ENCODE peak calls at places on chromosomes 1 and 21, in nine cellular contexts. One of them, this sample, is unnamed.

GRCh38 chr1:234617986-234618725 is 8.2 kb upstream of the IRF2BP2 start:
- DNase-seq in PC-9: no peak
- DNase-seq in uterus: no peak
- DNase-seq in fibroblast of lung: peak; percentile 89
- DNase-seq in GM06990: no peak
- DNase-seq in bronchial epithelial cell: peak; percentile 90
- DNase-seq in IMR-90: peak; percentile 85
- DNase-seq in tibial artery: no peak
- DNase-seq in CD8-positive, alpha-beta memory T cell: no peak
- DNase-seq in this sample: no peak

GRCh38 chr1:162822391-162823200 is 32.1 kb downstream of the HSD17B7 start:
- DNase-seq in PC-9: no peak
- DNase-seq in CD8-positive, alpha-beta memory T cell: peak; percentile 1
- DNase-seq in tibial artery: no peak
- DNase-seq in fibroblast of lung: no peak
- DNase-seq in bronchial epithelial cell: no peak
- DNase-seq in IMR-90: no peak
- DNase-seq in GM06990: no peak
- DNase-seq in uterus: no peak
- DNase-seq in this sample: peak; percentile 78

GRCh38 chr1:18373882-18374493 is 106.7 kb upstream of the KLHDC7A start:
- DNase-seq in uterus: no peak
- DNase-seq in tibial artery: no peak
- DNase-seq in PC-9: no peak
- DNase-seq in GM06990: no peak
- DNase-seq in fibroblast of lung: no peak
- DNase-seq in bronchial epithelial cell: no peak
- DNase-seq in CD8-positive, alpha-beta memory T cell: no peak
- DNase-seq in IMR-90: no peak
- DNase-seq in this sample: peak; percentile 93

GRCh38 chr1:231385118-231385748 is 36.9 kb downstream of the EGLN1 start:
- DNase-seq in CD8-positive, alpha-beta memory T cell: no peak
- DNase-seq in PC-9: peak; percentile 58
- DNase-seq in bronchial epithelial cell: peak; percentile 89
- DNase-seq in tibial artery: no peak
- DNase-seq in GM06990: no peak
- DNase-seq in fibroblast of lung: no peak
- DNase-seq in uterus: no peak
- DNase-seq in IMR-90: no peak
- DNase-seq in this sample: no peak

GRCh38 chr1:59755084-59755685 is 59.6 kb upstream of the HOOK1 start:
- DNase-seq in uterus: peak; percentile 51
- DNase-seq in CD8-positive, alpha-beta memory T cell: no peak
- DNase-seq in GM06990: no peak
- DNase-seq in bronchial epithelial cell: no peak
- DNase-seq in fibroblast of lung: no peak
- DNase-seq in PC-9: no peak
- DNase-seq in tibial artery: no peak
- DNase-seq in IMR-90: no peak
- DNase-seq in this sample: no peak

GRCh38 chr1:70221241-70222077 is at the start of gene SRSF11:
- DNase-seq in tibial artery: peak; percentile 96
- DNase-seq in GM06990: peak; percentile 97
- DNase-seq in IMR-90: peak; percentile 91
- DNase-seq in fibroblast of lung: peak; percentile 94
- DNase-seq in CD8-positive, alpha-beta memory T cell: peak; percentile 97
- DNase-seq in PC-9: peak; percentile 82
- DNase-seq in bronchial epithelial cell: peak; percentile 76
- DNase-seq in uterus: peak; percentile 95
- DNase-seq in this sample: peak; percentile 89

GRCh38 chr21:41170442-41170841 is 2.5 kb downstream of the BACE2 start:
- DNase-seq in uterus: peak; percentile 32
- DNase-seq in CD8-positive, alpha-beta memory T cell: no peak
- DNase-seq in tibial artery: peak; percentile 51
- DNase-seq in GM06990: no peak
- DNase-seq in fibroblast of lung: peak; percentile 23
- DNase-seq in IMR-90: peak; percentile 34
- DNase-seq in PC-9: no peak
- DNase-seq in bronchial epithelial cell: peak; percentile 48
- DNase-seq in this sample: peak; percentile 86

GRCh38 chr1:44576456-44577150 is 97.7 kb downstream of the TMEM53 start:
- DNase-seq in PC-9: no peak
- DNase-seq in fibroblast of lung: peak; percentile 5
- DNase-seq in GM06990: no peak
- DNase-seq in bronchial epithelial cell: peak; percentile 77
- DNase-seq in CD8-positive, alpha-beta memory T cell: no peak
- DNase-seq in uterus: no peak
- DNase-seq in tibial artery: no peak
- DNase-seq in IMR-90: no peak
- DNase-seq in this sample: peak; percentile 70

GRCh38 chr1:65090406-65090805 is 57.6 kb upstream of the AK4 start:
- DNase-seq in tibial artery: no peak
- DNase-seq in CD8-positive, alpha-beta memory T cell: no peak
- DNase-seq in uterus: no peak
- DNase-seq in GM06990: no peak
- DNase-seq in bronchial epithelial cell: no peak
- DNase-seq in PC-9: no peak
- DNase-seq in fibroblast of lung: no peak
- DNase-seq in IMR-90: no peak
- DNase-seq in this sample: no peak

GRCh38 chr1:25128168-25128621 is 104.1 kb downstream of the SYF2 start:
- DNase-seq in bronchial epithelial cell: no peak
- DNase-seq in CD8-positive, alpha-beta memory T cell: no peak
- DNase-seq in GM06990: peak; percentile 59
- DNase-seq in fibroblast of lung: no peak
- DNase-seq in IMR-90: no peak
- DNase-seq in uterus: no peak
- DNase-seq in tibial artery: no peak
- DNase-seq in PC-9: no peak
- DNase-seq in this sample: no peak

GRCh38 chr1:164590592-164590991 is 31.6 kb downstream of the PBX1 start:
- DNase-seq in fibroblast of lung: no peak
- DNase-seq in uterus: no peak
- DNase-seq in GM06990: no peak
- DNase-seq in tibial artery: no peak
- DNase-seq in CD8-positive, alpha-beta memory T cell: no peak
- DNase-seq in bronchial epithelial cell: no peak
- DNase-seq in IMR-90: no peak
- DNase-seq in PC-9: no peak
- DNase-seq in this sample: no peak

GRCh38 chr1:164589961-164590507 is 31.1 kb downstream of the PBX1 start:
- DNase-seq in fibroblast of lung: no peak
- DNase-seq in uterus: no peak
- DNase-seq in CD8-positive, alpha-beta memory T cell: no peak
- DNase-seq in IMR-90: no peak
- DNase-seq in PC-9: no peak
- DNase-seq in tibial artery: no peak
- DNase-seq in GM06990: no peak
- DNase-seq in bronchial epithelial cell: no peak
- DNase-seq in this sample: no peak

GRCh38 chr1:164589408-164589807 is 30.4 kb downstream of the PBX1 start:
- DNase-seq in CD8-positive, alpha-beta memory T cell: no peak
- DNase-seq in fibroblast of lung: no peak
- DNase-seq in uterus: no peak
- DNase-seq in bronchial epithelial cell: no peak
- DNase-seq in PC-9: no peak
- DNase-seq in tibial artery: no peak
- DNase-seq in GM06990: no peak
- DNase-seq in IMR-90: no peak
- DNase-seq in this sample: no peak

GRCh38 chr1:164587617-164588367 is 28.8 kb downstream of the PBX1 start:
- DNase-seq in tibial artery: no peak
- DNase-seq in CD8-positive, alpha-beta memory T cell: no peak
- DNase-seq in bronchial epithelial cell: no peak
- DNase-seq in IMR-90: no peak
- DNase-seq in GM06990: no peak
- DNase-seq in PC-9: no peak
- DNase-seq in fibroblast of lung: no peak
- DNase-seq in uterus: no peak
- DNase-seq in this sample: no peak

GRCh38 chr1:164588388-164589341 is 29.7 kb downstream of the PBX1 start:
- DNase-seq in fibroblast of lung: peak; percentile 94
- DNase-seq in PC-9: no peak
- DNase-seq in CD8-positive, alpha-beta memory T cell: no peak
- DNase-seq in uterus: peak; percentile 88
- DNase-seq in IMR-90: peak; percentile 77
- DNase-seq in tibial artery: peak; percentile 77
- DNase-seq in bronchial epithelial cell: no peak
- DNase-seq in GM06990: no peak
- DNase-seq in this sample: no peak
- H3K4me3 ChIP-seq in fibroblast of lung: peak overlapping the region; percentile 39
- H3K4me3 ChIP-seq in PC-9: no peak overlapping the region
- H3K4me3 ChIP-seq in CD8-positive, alpha-beta memory T cell: no peak overlapping the region
- H3K4me3 ChIP-seq in uterus: peak overlapping the region; percentile 34
- H3K4me3 ChIP-seq in IMR-90: peak overlapping the region; percentile 21
- H3K4me3 ChIP-seq in tibial artery: peak overlapping the region; percentile 46
- H3K4me3 ChIP-seq in bronchial epithelial cell: no peak overlapping the region
- H3K4me3 ChIP-seq in GM06990: no peak overlapping the region
- H3K4me3 ChIP-seq in this sample: peak overlapping the region; percentile 6

GRCh38 chr1:12398135-12398450 is 168.3 kb downstream of the VPS13D start:
- DNase-seq in tibial artery: no peak
- DNase-seq in fibroblast of lung: no peak
- DNase-seq in PC-9: no peak
- DNase-seq in uterus: no peak
- DNase-seq in IMR-90: no peak
- DNase-seq in GM06990: no peak
- DNase-seq in CD8-positive, alpha-beta memory T cell: no peak
- DNase-seq in bronchial epithelial cell: no peak
- DNase-seq in this sample: no peak
- H3K36me3 ChIP-seq in tibial artery: peaks cover 10% of the 10 kb centered on the region
- H3K36me3 ChIP-seq in fibroblast of lung: no peaks in the 10 kb centered on the region
- H3K36me3 ChIP-seq in PC-9: no peaks in the 10 kb centered on the region
- H3K36me3 ChIP-seq in uterus: no peaks in the 10 kb centered on the region
- H3K36me3 ChIP-seq in IMR-90: peaks cover 10% of the 10 kb centered on the region
- H3K36me3 ChIP-seq in GM06990: peaks cover 3% of the 10 kb centered on the region
- H3K36me3 ChIP-seq in CD8-positive, alpha-beta memory T cell: peaks cover 15% of the 10 kb centered on the region
- H3K36me3 ChIP-seq in bronchial epithelial cell: peaks cover 7% of the 10 kb centered on the region
- H3K36me3 ChIP-seq in this sample: no peaks in the 10 kb centered on the region

GRCh38 chr1:190377294-190377693 is 100.4 kb downstream of the BRINP3 start:
- DNase-seq in tibial artery: no peak
- DNase-seq in uterus: no peak
- DNase-seq in GM06990: peak; percentile 9
- DNase-seq in CD8-positive, alpha-beta memory T cell: no peak
- DNase-seq in fibroblast of lung: no peak
- DNase-seq in IMR-90: no peak
- DNase-seq in PC-9: no peak
- DNase-seq in bronchial epithelial cell: no peak
- DNase-seq in this sample: no peak
- H3K27me3 ChIP-seq in tibial artery: no peaks in the 10 kb centered on the region
- H3K27me3 ChIP-seq in uterus: no peaks in the 10 kb centered on the region
- H3K27me3 ChIP-seq in GM06990: no peaks in the 10 kb centered on the region
- H3K27me3 ChIP-seq in CD8-positive, alpha-beta memory T cell: no peaks in the 10 kb centered on the region
- H3K27me3 ChIP-seq in fibroblast of lung: no peaks in the 10 kb centered on the region
- H3K27me3 ChIP-seq in IMR-90: no peaks in the 10 kb centered on the region
- H3K27me3 ChIP-seq in PC-9: no peaks in the 10 kb centered on the region
- H3K27me3 ChIP-seq in bronchial epithelial cell: no peaks in the 10 kb centered on the region
- H3K27me3 ChIP-seq in this sample: no peaks in the 10 kb centered on the region

GRCh38 chr1:66336641-66336991 is 197.3 kb upstream of the SGIP1 start:
- DNase-seq in uterus: no peak
- DNase-seq in bronchial epithelial cell: no peak
- DNase-seq in tibial artery: no peak
- DNase-seq in CD8-positive, alpha-beta memory T cell: no peak
- DNase-seq in IMR-90: no peak
- DNase-seq in fibroblast of lung: no peak
- DNase-seq in GM06990: no peak
- DNase-seq in PC-9: no peak
- DNase-seq in this sample: no peak

GRCh38 chr1:66335125-66335524 is 198.8 kb upstream of the SGIP1 start:
- DNase-seq in bronchial epithelial cell: no peak
- DNase-seq in PC-9: no peak
- DNase-seq in uterus: no peak
- DNase-seq in IMR-90: no peak
- DNase-seq in tibial artery: no peak
- DNase-seq in GM06990: no peak
- DNase-seq in CD8-positive, alpha-beta memory T cell: no peak
- DNase-seq in fibroblast of lung: no peak
- DNase-seq in this sample: no peak

GRCh38 chr1:66335859-66336640 is 197.9 kb upstream of the SGIP1 start:
- DNase-seq in fibroblast of lung: no peak
- DNase-seq in tibial artery: peak; percentile 77
- DNase-seq in IMR-90: peak; percentile 61
- DNase-seq in uterus: peak; percentile 35
- DNase-seq in GM06990: peak; percentile 86
- DNase-seq in bronchial epithelial cell: no peak
- DNase-seq in CD8-positive, alpha-beta memory T cell: peak; percentile 55
- DNase-seq in PC-9: no peak
- DNase-seq in this sample: no peak

GRCh38 chr1:66339944-66340343 is 194.0 kb upstream of the SGIP1 start:
- DNase-seq in tibial artery: no peak
- DNase-seq in IMR-90: no peak
- DNase-seq in fibroblast of lung: no peak
- DNase-seq in CD8-positive, alpha-beta memory T cell: no peak
- DNase-seq in uterus: no peak
- DNase-seq in bronchial epithelial cell: no peak
- DNase-seq in PC-9: no peak
- DNase-seq in GM06990: no peak
- DNase-seq in this sample: no peak

GRCh38 chr1:66337249-66337648 is 196.7 kb upstream of the SGIP1 start:
- DNase-seq in CD8-positive, alpha-beta memory T cell: no peak
- DNase-seq in tibial artery: no peak
- DNase-seq in GM06990: no peak
- DNase-seq in PC-9: no peak
- DNase-seq in fibroblast of lung: no peak
- DNase-seq in IMR-90: no peak
- DNase-seq in bronchial epithelial cell: no peak
- DNase-seq in uterus: no peak
- DNase-seq in this sample: no peak
- H3K4me3 ChIP-seq in CD8-positive, alpha-beta memory T cell: peak overlapping the region; percentile 75
- H3K4me3 ChIP-seq in tibial artery: no peak overlapping the region
- H3K4me3 ChIP-seq in GM06990: no peak overlapping the region
- H3K4me3 ChIP-seq in PC-9: no peak overlapping the region
- H3K4me3 ChIP-seq in fibroblast of lung: no peak overlapping the region
- H3K4me3 ChIP-seq in IMR-90: no peak overlapping the region
- H3K4me3 ChIP-seq in bronchial epithelial cell: no peak overlapping the region
- H3K4me3 ChIP-seq in uterus: no peak overlapping the region
- H3K4me3 ChIP-seq in this sample: no peak overlapping the region

GRCh38 chr21:32364387-32364786 is 28.4 kb downstream of the URB1 start:
- DNase-seq in uterus: peak; percentile 47
- DNase-seq in IMR-90: no peak
- DNase-seq in fibroblast of lung: peak; percentile 9
- DNase-seq in GM06990: no peak
- DNase-seq in tibial artery: no peak
- DNase-seq in CD8-positive, alpha-beta memory T cell: no peak
- DNase-seq in PC-9: no peak
- DNase-seq in bronchial epithelial cell: no peak
- DNase-seq in this sample: no peak
- H3K36me3 ChIP-seq in uterus: no peaks in the 10 kb centered on the region
- H3K36me3 ChIP-seq in IMR-90: peaks cover 72% of the 10 kb centered on the region
- H3K36me3 ChIP-seq in fibroblast of lung: peaks cover 29% of the 10 kb centered on the region
- H3K36me3 ChIP-seq in GM06990: peaks cover 43% of the 10 kb centered on the region
- H3K36me3 ChIP-seq in tibial artery: peaks cover 75% of the 10 kb centered on the region
- H3K36me3 ChIP-seq in CD8-positive, alpha-beta memory T cell: peaks cover 52% of the 10 kb centered on the region
- H3K36me3 ChIP-seq in PC-9: peaks cover 3% of the 10 kb centered on the region
- H3K36me3 ChIP-seq in bronchial epithelial cell: peaks cover 48% of the 10 kb centered on the region
- H3K36me3 ChIP-seq in this sample: peaks cover 61% of the 10 kb centered on the region

GRCh38 chr21:25638634-25639166 is 358 bp upstream of the JAM2 start:
- DNase-seq in CD8-positive, alpha-beta memory T cell: no peak
- DNase-seq in GM06990: peak; percentile 20
- DNase-seq in IMR-90: peak; percentile 27
- DNase-seq in fibroblast of lung: peak; percentile 55
- DNase-seq in bronchial epithelial cell: no peak
- DNase-seq in PC-9: no peak
- DNase-seq in uterus: no peak
- DNase-seq in tibial artery: no peak
- DNase-seq in this sample: no peak
- H3K27me3 ChIP-seq in CD8-positive, alpha-beta memory T cell: peaks cover 4% of the 10 kb centered on the region
- H3K27me3 ChIP-seq in GM06990: no peaks in the 10 kb centered on the region
- H3K27me3 ChIP-seq in IMR-90: peaks cover 12% of the 10 kb centered on the region
- H3K27me3 ChIP-seq in fibroblast of lung: peaks cover 5% of the 10 kb centered on the region
- H3K27me3 ChIP-seq in bronchial epithelial cell: peaks cover 17% of the 10 kb centered on the region
- H3K27me3 ChIP-seq in PC-9: no peaks in the 10 kb centered on the region
- H3K27me3 ChIP-seq in uterus: no peaks in the 10 kb centered on the region
- H3K27me3 ChIP-seq in tibial artery: no peaks in the 10 kb centered on the region
- H3K27me3 ChIP-seq in this sample: peaks cover 36% of the 10 kb centered on the region

GRCh38 chr1:212959266-212960220 is 9.2 kb downstream of the VASH2 start:
- DNase-seq in PC-9: no peak
- DNase-seq in uterus: no peak
- DNase-seq in fibroblast of lung: no peak
- DNase-seq in tibial artery: no peak
- DNase-seq in GM06990: peak; percentile 66
- DNase-seq in CD8-positive, alpha-beta memory T cell: no peak
- DNase-seq in bronchial epithelial cell: no peak
- DNase-seq in IMR-90: no peak
- DNase-seq in this sample: no peak
- H3K4me3 ChIP-seq in PC-9: no peak overlapping the region
- H3K4me3 ChIP-seq in uterus: no peak overlapping the region
- H3K4me3 ChIP-seq in fibroblast of lung: no peak overlapping the region
- H3K4me3 ChIP-seq in tibial artery: no peak overlapping the region
- H3K4me3 ChIP-seq in GM06990: peak overlapping the region; percentile 17
- H3K4me3 ChIP-seq in CD8-positive, alpha-beta memory T cell: no peak overlapping the region
- H3K4me3 ChIP-seq in bronchial epithelial cell: no peak overlapping the region
- H3K4me3 ChIP-seq in IMR-90: no peak overlapping the region
- H3K4me3 ChIP-seq in this sample: no peak overlapping the region